ENCODE peak calls at places on chromosomes 6 and 20, in four cellular contexts. One of them, this sample, is unnamed.

GRCh38 chr6:39881851-39882566 is 52.3 kb downstream of the MOCS1 start:
- DNase-seq in germinal center: no peak
- DNase-seq in NCI-H226: peak
- DNase-seq in activated CD4-positive, alpha-beta T cell treated with anti-CD3 and anti-CD28 coated beads, Interleukin-2, amount 50 U/mL, for 24 hours: no peak
- DNase-seq in this sample: peak

GRCh38 chr20:1308067-1308701 is 20.8 kb downstream of the SDCBP2 start:
- DNase-seq in germinal center: no peak
- DNase-seq in NCI-H226: no peak
- DNase-seq in activated CD4-positive, alpha-beta T cell treated with anti-CD3 and anti-CD28 coated beads, Interleukin-2, amount 50 U/mL, for 24 hours: no peak
- DNase-seq in this sample: peak

GRCh38 chr6:163489584-163489983 is 75.1 kb downstream of the QKI start:
- DNase-seq in germinal center: no peak
- DNase-seq in NCI-H226: peak
- DNase-seq in activated CD4-positive, alpha-beta T cell treated with anti-CD3 and anti-CD28 coated beads, Interleukin-2, amount 50 U/mL, for 24 hours: no peak
- DNase-seq in this sample: no peak

GRCh38 chr20:23078351-23078993 is 7.7 kb downstream of the CD93 start:
- DNase-seq in germinal center: no peak
- DNase-seq in NCI-H226: no peak
- DNase-seq in activated CD4-positive, alpha-beta T cell treated with anti-CD3 and anti-CD28 coated beads, Interleukin-2, amount 50 U/mL, for 24 hours: no peak
- DNase-seq in this sample: no peak

GRCh38 chr20:19992996-19993908 is 23.9 kb upstream of the NAA20 start:
- DNase-seq in germinal center: no peak
- DNase-seq in NCI-H226: peak
- DNase-seq in activated CD4-positive, alpha-beta T cell treated with anti-CD3 and anti-CD28 coated beads, Interleukin-2, amount 50 U/mL, for 24 hours: no peak
- DNase-seq in this sample: no peak

GRCh38 chr20:9609892-9610502 is 95.6 kb downstream of the LAMP5 start:
- DNase-seq in germinal center: peak
- DNase-seq in NCI-H226: no peak
- DNase-seq in activated CD4-positive, alpha-beta T cell treated with anti-CD3 and anti-CD28 coated beads, Interleukin-2, amount 50 U/mL, for 24 hours: no peak
- DNase-seq in this sample: peak

GRCh38 chr20:57483287-57484050 is 41.5 kb downstream of the CTCFL start:
- DNase-seq in germinal center: no peak
- DNase-seq in NCI-H226: no peak
- DNase-seq in activated CD4-positive, alpha-beta T cell treated with anti-CD3 and anti-CD28 coated beads, Interleukin-2, amount 50 U/mL, for 24 hours: no peak
- DNase-seq in this sample: peak

GRCh38 chr6:130307752-130308361 is 58.0 kb upstream of the TMEM200A start:
- DNase-seq in germinal center: no peak
- DNase-seq in NCI-H226: peak
- DNase-seq in activated CD4-positive, alpha-beta T cell treated with anti-CD3 and anti-CD28 coated beads, Interleukin-2, amount 50 U/mL, for 24 hours: no peak
- DNase-seq in this sample: no peak

GRCh38 chr6:146905313-146905712 is 298.9 kb upstream of the STXBP5 start:
- DNase-seq in germinal center: no peak
- DNase-seq in NCI-H226: peak
- DNase-seq in activated CD4-positive, alpha-beta T cell treated with anti-CD3 and anti-CD28 coated beads, Interleukin-2, amount 50 U/mL, for 24 hours: no peak
- DNase-seq in this sample: no peak

GRCh38 chr20:34516874-34517542 is 786 bp downstream of the DYNLRB1 start:
- DNase-seq in germinal center: peak
- DNase-seq in NCI-H226: no peak
- DNase-seq in activated CD4-positive, alpha-beta T cell treated with anti-CD3 and anti-CD28 coated beads, Interleukin-2, amount 50 U/mL, for 24 hours: no peak
- DNase-seq in this sample: no peak

GRCh38 chr6:34529665-34530327 is 26.3 kb downstream of the SPDEF start:
- DNase-seq in germinal center: no peak
- DNase-seq in NCI-H226: no peak
- DNase-seq in activated CD4-positive, alpha-beta T cell treated with anti-CD3 and anti-CD28 coated beads, Interleukin-2, amount 50 U/mL, for 24 hours: no peak
- DNase-seq in this sample: peak

GRCh38 chr6:68778356-68779020 is 143.4 kb downstream of the ADGRB3 start:
- DNase-seq in germinal center: no peak
- DNase-seq in NCI-H226: no peak
- DNase-seq in activated CD4-positive, alpha-beta T cell treated with anti-CD3 and anti-CD28 coated beads, Interleukin-2, amount 50 U/mL, for 24 hours: no peak
- DNase-seq in this sample: no peak

GRCh38 chr20:54292186-54292585 is 84.3 kb downstream of the PFDN4 start:
- DNase-seq in germinal center: no peak
- DNase-seq in NCI-H226: peak
- DNase-seq in activated CD4-positive, alpha-beta T cell treated with anti-CD3 and anti-CD28 coated beads, Interleukin-2, amount 50 U/mL, for 24 hours: no peak
- DNase-seq in this sample: no peak

GRCh38 chr6:9250852-9251251 is 815.5 kb upstream of the SLC35B3 start:
- DNase-seq in germinal center: no peak
- DNase-seq in NCI-H226: peak
- DNase-seq in activated CD4-positive, alpha-beta T cell treated with anti-CD3 and anti-CD28 coated beads, Interleukin-2, amount 50 U/mL, for 24 hours: no peak
- DNase-seq in this sample: no peak

GRCh38 chr6:18380165-18380564 is 7.0 kb upstream of the RNF144B start:
- DNase-seq in germinal center: no peak
- DNase-seq in NCI-H226: no peak
- DNase-seq in activated CD4-positive, alpha-beta T cell treated with anti-CD3 and anti-CD28 coated beads, Interleukin-2, amount 50 U/mL, for 24 hours: no peak
- DNase-seq in this sample: no peak

GRCh38 chr6:111631930-111632460 is 26.3 kb upstream of the TRAF3IP2 start:
- DNase-seq in germinal center: no peak
- DNase-seq in NCI-H226: no peak
- DNase-seq in activated CD4-positive, alpha-beta T cell treated with anti-CD3 and anti-CD28 coated beads, Interleukin-2, amount 50 U/mL, for 24 hours: no peak
- DNase-seq in this sample: no peak

GRCh38 chr20:1975251-1975650 is 18.6 kb downstream of the PDYN start:
- DNase-seq in germinal center: no peak
- DNase-seq in NCI-H226: no peak
- DNase-seq in activated CD4-positive, alpha-beta T cell treated with anti-CD3 and anti-CD28 coated beads, Interleukin-2, amount 50 U/mL, for 24 hours: no peak
- DNase-seq in this sample: no peak

GRCh38 chr6:166692723-166693302 is 65.8 kb upstream of the RPS6KA2 start:
- DNase-seq in germinal center: no peak
- DNase-seq in NCI-H226: no peak
- DNase-seq in activated CD4-positive, alpha-beta T cell treated with anti-CD3 and anti-CD28 coated beads, Interleukin-2, amount 50 U/mL, for 24 hours: no peak
- DNase-seq in this sample: no peak

GRCh38 chr6:116928667-116929066 is 51.6 kb downstream of the RFX6 start:
- DNase-seq in germinal center: no peak
- DNase-seq in NCI-H226: no peak
- DNase-seq in activated CD4-positive, alpha-beta T cell treated with anti-CD3 and anti-CD28 coated beads, Interleukin-2, amount 50 U/mL, for 24 hours: no peak
- DNase-seq in this sample: no peak

GRCh38 chr6:141164042-141164748 is 968.5 kb upstream of the GJE1 start:
- DNase-seq in germinal center: no peak
- DNase-seq in NCI-H226: no peak
- DNase-seq in activated CD4-positive, alpha-beta T cell treated with anti-CD3 and anti-CD28 coated beads, Interleukin-2, amount 50 U/mL, for 24 hours: no peak
- DNase-seq in this sample: no peak

GRCh38 chr6:149271348-149272340 is 45.9 kb upstream of the TAB2 start:
- DNase-seq in germinal center: peak
- DNase-seq in NCI-H226: peak
- DNase-seq in activated CD4-positive, alpha-beta T cell treated with anti-CD3 and anti-CD28 coated beads, Interleukin-2, amount 50 U/mL, for 24 hours: peak
- DNase-seq in this sample: no peak

GRCh38 chr20:51447097-51447764 is 95.3 kb downstream of the NFATC2 start:
- DNase-seq in germinal center: no peak
- DNase-seq in NCI-H226: peak
- DNase-seq in activated CD4-positive, alpha-beta T cell treated with anti-CD3 and anti-CD28 coated beads, Interleukin-2, amount 50 U/mL, for 24 hours: no peak
- DNase-seq in this sample: peak

GRCh38 chr6:15358579-15359327 is 112.9 kb downstream of the JARID2 start:
- DNase-seq in germinal center: no peak
- DNase-seq in NCI-H226: peak
- DNase-seq in activated CD4-positive, alpha-beta T cell treated with anti-CD3 and anti-CD28 coated beads, Interleukin-2, amount 50 U/mL, for 24 hours: no peak
- DNase-seq in this sample: no peak

GRCh38 chr6:158853872-158854213 is 34.7 kb upstream of the EZR start:
- DNase-seq in germinal center: no peak
- DNase-seq in NCI-H226: no peak
- DNase-seq in activated CD4-positive, alpha-beta T cell treated with anti-CD3 and anti-CD28 coated beads, Interleukin-2, amount 50 U/mL, for 24 hours: no peak
- DNase-seq in this sample: no peak

GRCh38 chr6:110357696-110358535 is at the start of gene METTL24:
- DNase-seq in germinal center: peak
- DNase-seq in NCI-H226: no peak
- DNase-seq in activated CD4-positive, alpha-beta T cell treated with anti-CD3 and anti-CD28 coated beads, Interleukin-2, amount 50 U/mL, for 24 hours: no peak
- DNase-seq in this sample: peak

GRCh38 chr20:58150772-58151171 is 77.7 kb downstream of the ANKRD60 start:
- DNase-seq in germinal center: peak
- DNase-seq in NCI-H226: no peak
- DNase-seq in activated CD4-positive, alpha-beta T cell treated with anti-CD3 and anti-CD28 coated beads, Interleukin-2, amount 50 U/mL, for 24 hours: no peak
- DNase-seq in this sample: no peak

GRCh38 chr6:83365931-83366330 is 64.9 kb downstream of the ME1 start:
- DNase-seq in germinal center: no peak
- DNase-seq in NCI-H226: no peak
- DNase-seq in activated CD4-positive, alpha-beta T cell treated with anti-CD3 and anti-CD28 coated beads, Interleukin-2, amount 50 U/mL, for 24 hours: no peak
- DNase-seq in this sample: peak